ENCODE peak calls at places on chromosomes 13 and 19, in eight cellular contexts. One of them, this sample, is unnamed. For H3K27me3, the result is how much of the 10 kb centered on the place peaks cover.

GRCh38 chr19:52492991-52493470 is 34.4 kb upstream of the ZNF808 start:
- DNase-seq in astrocyte: no peak
- DNase-seq in left ventricle myocardium inferior: peak
- DNase-seq in uterus: peak
- DNase-seq in bronchial epithelial cell: no peak
- DNase-seq in spleen: no peak
- DNase-seq in stomach: no peak
- DNase-seq in testis: peak
- DNase-seq in this sample: no peak

GRCh38 chr13:77480071-77480470 is 55.4 kb upstream of the SCEL start:
- DNase-seq in uterus: no peak
- DNase-seq in bronchial epithelial cell: no peak
- DNase-seq in astrocyte: no peak
- DNase-seq in spleen: no peak
- DNase-seq in testis: no peak
- DNase-seq in stomach: no peak
- DNase-seq in left ventricle myocardium inferior: no peak
- DNase-seq in this sample: no peak

GRCh38 chr13:108496364-108497215 is 132.8 kb upstream of the MYO16 start:
- DNase-seq in spleen: no peak
- DNase-seq in testis: no peak
- DNase-seq in uterus: no peak
- DNase-seq in stomach: no peak
- DNase-seq in astrocyte: peak
- DNase-seq in left ventricle myocardium inferior: no peak
- DNase-seq in bronchial epithelial cell: no peak
- DNase-seq in this sample: no peak

GRCh38 chr13:113762538-113762937 is 3.5 kb downstream of the TMEM255B start:
- DNase-seq in bronchial epithelial cell: no peak
- DNase-seq in spleen: peak
- DNase-seq in uterus: no peak
- DNase-seq in stomach: peak
- DNase-seq in testis: no peak
- DNase-seq in left ventricle myocardium inferior: no peak
- DNase-seq in astrocyte: no peak
- DNase-seq in this sample: no peak

GRCh38 chr19:8569066-8569761 is 8.0 kb downstream of the MYO1F start:
- DNase-seq in uterus: no peak
- DNase-seq in bronchial epithelial cell: peak
- DNase-seq in testis: peak
- DNase-seq in spleen: peak
- DNase-seq in left ventricle myocardium inferior: peak
- DNase-seq in astrocyte: peak
- DNase-seq in stomach: peak
- DNase-seq in this sample: peak

GRCh38 chr19:35206379-35206778 is 22.2 kb downstream of the FAM187B start:
- DNase-seq in stomach: no peak
- DNase-seq in bronchial epithelial cell: no peak
- DNase-seq in testis: no peak
- DNase-seq in left ventricle myocardium inferior: no peak
- DNase-seq in spleen: no peak
- DNase-seq in astrocyte: no peak
- DNase-seq in uterus: no peak
- DNase-seq in this sample: peak

GRCh38 chr19:45440873-45441654 is 17.3 kb upstream of the ERCC1 start:
- DNase-seq in testis: peak
- DNase-seq in left ventricle myocardium inferior: no peak
- DNase-seq in bronchial epithelial cell: no peak
- DNase-seq in uterus: no peak
- DNase-seq in astrocyte: peak
- DNase-seq in stomach: no peak
- DNase-seq in spleen: no peak
- DNase-seq in this sample: no peak

GRCh38 chr19:1819211-1819975 is 7.3 kb upstream of the ATP8B3 start:
- DNase-seq in stomach: no peak
- DNase-seq in uterus: no peak
- DNase-seq in bronchial epithelial cell: no peak
- DNase-seq in spleen: peak
- DNase-seq in testis: no peak
- DNase-seq in astrocyte: no peak
- DNase-seq in left ventricle myocardium inferior: peak
- DNase-seq in this sample: peak

DNA sequence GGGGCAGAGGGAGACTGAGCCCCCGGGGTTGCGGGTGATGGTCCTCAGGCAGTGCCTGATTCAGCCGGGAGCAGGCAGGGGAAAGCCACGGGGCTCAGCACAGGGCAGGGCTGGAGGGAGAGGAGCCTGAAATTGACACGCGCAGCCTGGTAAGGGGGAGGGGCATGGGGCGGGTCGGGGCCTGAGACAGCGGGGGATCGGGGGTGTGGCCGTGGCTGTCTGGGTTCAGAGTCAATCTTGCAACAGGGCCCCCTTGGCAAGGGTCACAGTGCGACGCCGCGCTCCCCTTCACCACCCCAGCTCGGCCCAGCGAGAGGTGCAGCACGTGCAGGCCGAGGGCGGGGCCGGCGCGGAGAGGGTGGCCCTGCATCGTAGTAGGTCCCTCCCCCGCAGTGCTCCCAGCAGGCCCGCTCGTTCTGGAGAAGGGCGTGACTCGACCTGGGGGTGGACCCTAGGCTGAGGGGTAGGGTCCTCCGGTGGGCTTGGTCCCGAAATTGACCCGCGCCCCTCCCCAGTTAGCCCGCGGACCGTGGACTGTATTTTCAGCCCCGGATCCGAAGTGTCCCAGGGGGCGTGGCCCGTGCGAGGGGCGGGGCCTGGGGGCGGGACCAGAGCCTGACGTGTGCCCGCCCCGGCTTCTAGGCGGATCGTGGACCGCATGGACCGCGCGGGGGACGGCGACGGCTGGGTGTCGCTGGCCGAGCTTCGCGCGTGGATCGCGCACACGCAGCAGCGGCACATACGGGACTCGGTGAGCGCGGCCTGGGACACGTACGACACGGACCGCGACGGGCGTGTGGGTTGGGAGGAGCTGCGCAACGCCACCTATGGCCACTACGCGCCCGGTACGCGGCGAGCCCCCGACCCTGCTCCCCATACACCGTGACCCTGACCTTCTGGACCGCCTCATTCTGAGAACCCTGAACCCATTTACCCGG is 6.0 kb downstream of the RCN3 start:
- DNase-seq in astrocyte: no peak
- DNase-seq in spleen: peak
- DNase-seq in uterus: peak
- DNase-seq in stomach: peak
- DNase-seq in testis: peak
- DNase-seq in left ventricle myocardium inferior: peak
- DNase-seq in bronchial epithelial cell: peak
- DNase-seq in this sample: peak
- H3K4me3 ChIP-seq in astrocyte: peak
- H3K4me3 ChIP-seq in spleen: peak
- H3K4me3 ChIP-seq in uterus: peak
- H3K4me3 ChIP-seq in stomach: peak
- H3K4me3 ChIP-seq in testis: peak
- H3K4me3 ChIP-seq in left ventricle myocardium inferior: peak
- H3K4me3 ChIP-seq in bronchial epithelial cell: peak
- H3K4me3 ChIP-seq in this sample: peak

GRCh38 chr19:50906217-50906616 is 5.0 kb downstream of the KLK4 start:
- DNase-seq in left ventricle myocardium inferior: no peak
- DNase-seq in uterus: no peak
- DNase-seq in spleen: no peak
- DNase-seq in bronchial epithelial cell: no peak
- DNase-seq in astrocyte: no peak
- DNase-seq in stomach: peak
- DNase-seq in testis: peak
- DNase-seq in this sample: no peak
- H3K27me3 ChIP-seq in left ventricle myocardium inferior: half or more
- H3K27me3 ChIP-seq in uterus: under half
- H3K27me3 ChIP-seq in spleen: under half
- H3K27me3 ChIP-seq in bronchial epithelial cell: under half
- H3K27me3 ChIP-seq in astrocyte: under half
- H3K27me3 ChIP-seq in stomach: half or more
- H3K27me3 ChIP-seq in testis: under half
- H3K27me3 ChIP-seq in this sample: under half

DNA sequence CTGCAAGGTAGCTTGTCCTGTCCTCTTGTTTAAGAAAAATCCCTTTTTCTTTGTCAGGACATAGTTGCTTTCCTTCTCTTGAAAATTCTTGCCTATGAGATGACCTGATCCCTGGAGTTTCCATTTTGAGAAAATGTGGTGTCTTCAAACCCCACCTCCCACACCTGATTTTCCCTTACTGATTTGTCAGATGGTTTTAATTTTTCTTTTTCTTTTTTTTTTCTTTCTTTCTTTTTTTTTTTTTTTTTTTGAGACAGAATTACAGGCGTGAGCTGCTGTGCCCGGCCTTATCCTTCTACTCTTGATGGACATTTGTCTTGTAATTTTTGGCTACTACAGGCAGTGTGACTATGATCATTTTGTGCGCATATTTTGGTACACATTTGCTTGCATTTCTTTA is 1.2 kb downstream of the ZNF345 start:
- DNase-seq in bronchial epithelial cell: no peak
- DNase-seq in left ventricle myocardium inferior: no peak
- DNase-seq in testis: no peak
- DNase-seq in uterus: no peak
- DNase-seq in spleen: no peak
- DNase-seq in stomach: no peak
- DNase-seq in astrocyte: no peak
- DNase-seq in this sample: no peak
- H3K4me3 ChIP-seq in bronchial epithelial cell: no peak
- H3K4me3 ChIP-seq in left ventricle myocardium inferior: peak
- H3K4me3 ChIP-seq in testis: peak
- H3K4me3 ChIP-seq in uterus: no peak
- H3K4me3 ChIP-seq in spleen: no peak
- H3K4me3 ChIP-seq in stomach: peak
- H3K4me3 ChIP-seq in astrocyte: peak
- H3K4me3 ChIP-seq in this sample: peak

GRCh38 chr19:5503598-5503997 is 48.4 kb downstream of the ZNRF4 start:
- DNase-seq in spleen: no peak
- DNase-seq in left ventricle myocardium inferior: no peak
- DNase-seq in bronchial epithelial cell: no peak
- DNase-seq in astrocyte: no peak
- DNase-seq in uterus: no peak
- DNase-seq in stomach: no peak
- DNase-seq in testis: no peak
- DNase-seq in this sample: no peak

GRCh38 chr19:5497297-5497696 is 42.1 kb downstream of the ZNRF4 start:
- DNase-seq in astrocyte: no peak
- DNase-seq in left ventricle myocardium inferior: no peak
- DNase-seq in bronchial epithelial cell: no peak
- DNase-seq in uterus: no peak
- DNase-seq in spleen: no peak
- DNase-seq in stomach: no peak
- DNase-seq in testis: no peak
- DNase-seq in this sample: no peak

GRCh38 chr19:5504115-5504514 is 48.9 kb downstream of the ZNRF4 start:
- DNase-seq in uterus: no peak
- DNase-seq in testis: no peak
- DNase-seq in spleen: no peak
- DNase-seq in bronchial epithelial cell: no peak
- DNase-seq in left ventricle myocardium inferior: no peak
- DNase-seq in astrocyte: no peak
- DNase-seq in stomach: no peak
- DNase-seq in this sample: no peak

GRCh38 chr19:5498817-5499535 is 43.8 kb downstream of the ZNRF4 start:
- DNase-seq in bronchial epithelial cell: no peak
- DNase-seq in stomach: no peak
- DNase-seq in uterus: no peak
- DNase-seq in astrocyte: no peak
- DNase-seq in testis: no peak
- DNase-seq in spleen: no peak
- DNase-seq in left ventricle myocardium inferior: no peak
- DNase-seq in this sample: no peak

GRCh38 chr19:5501907-5502306 is 46.7 kb downstream of the ZNRF4 start:
- DNase-seq in spleen: no peak
- DNase-seq in left ventricle myocardium inferior: no peak
- DNase-seq in astrocyte: no peak
- DNase-seq in bronchial epithelial cell: no peak
- DNase-seq in uterus: no peak
- DNase-seq in testis: no peak
- DNase-seq in stomach: no peak
- DNase-seq in this sample: no peak
- H3K27me3 ChIP-seq in spleen: under half
- H3K27me3 ChIP-seq in left ventricle myocardium inferior: under half
- H3K27me3 ChIP-seq in astrocyte: under half
- H3K27me3 ChIP-seq in bronchial epithelial cell: under half
- H3K27me3 ChIP-seq in uterus: under half
- H3K27me3 ChIP-seq in testis: under half
- H3K27me3 ChIP-seq in stomach: under half
- H3K27me3 ChIP-seq in this sample: under half

GRCh38 chr13:40993987-40994386 is 25.1 kb downstream of the ELF1 start:
- DNase-seq in stomach: peak
- DNase-seq in astrocyte: no peak
- DNase-seq in testis: no peak
- DNase-seq in uterus: no peak
- DNase-seq in spleen: no peak
- DNase-seq in bronchial epithelial cell: peak
- DNase-seq in left ventricle myocardium inferior: no peak
- DNase-seq in this sample: no peak

GRCh38 chr13:40995997-40996396 is 23.1 kb downstream of the ELF1 start:
- DNase-seq in stomach: no peak
- DNase-seq in testis: no peak
- DNase-seq in uterus: no peak
- DNase-seq in bronchial epithelial cell: no peak
- DNase-seq in astrocyte: no peak
- DNase-seq in spleen: no peak
- DNase-seq in left ventricle myocardium inferior: no peak
- DNase-seq in this sample: no peak

GRCh38 chr13:40992678-40993077 is 26.4 kb downstream of the ELF1 start:
- DNase-seq in testis: no peak
- DNase-seq in bronchial epithelial cell: peak
- DNase-seq in uterus: no peak
- DNase-seq in spleen: no peak
- DNase-seq in astrocyte: no peak
- DNase-seq in stomach: no peak
- DNase-seq in left ventricle myocardium inferior: no peak
- DNase-seq in this sample: no peak

GRCh38 chr13:40994581-40995230 is 24.4 kb downstream of the ELF1 start:
- DNase-seq in uterus: no peak
- DNase-seq in left ventricle myocardium inferior: no peak
- DNase-seq in astrocyte: no peak
- DNase-seq in testis: peak
- DNase-seq in spleen: no peak
- DNase-seq in bronchial epithelial cell: peak
- DNase-seq in stomach: no peak
- DNase-seq in this sample: peak

DNA sequence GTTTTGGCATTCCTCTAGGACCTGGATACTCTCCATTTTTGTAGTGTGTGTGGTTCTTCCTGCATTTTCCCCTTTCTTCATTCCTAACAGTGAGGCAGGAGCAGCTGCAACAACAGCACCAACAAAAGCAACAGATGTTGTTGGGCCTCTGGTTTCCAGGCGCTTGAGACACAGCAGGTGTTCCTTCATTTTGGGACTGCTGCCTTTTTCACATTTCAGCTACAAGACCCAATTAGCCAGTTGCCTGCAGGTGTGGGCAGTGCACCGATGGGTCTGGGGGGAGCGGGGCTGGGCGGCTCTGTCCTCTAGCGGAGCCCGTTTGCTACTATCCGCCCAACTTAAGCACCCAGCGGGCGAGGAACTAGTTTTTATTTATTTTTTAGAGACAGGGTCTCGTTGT is 26.0 kb downstream of the ELF1 start:
- DNase-seq in stomach: no peak
- DNase-seq in left ventricle myocardium inferior: no peak
- DNase-seq in astrocyte: peak
- DNase-seq in testis: no peak
- DNase-seq in uterus: no peak
- DNase-seq in bronchial epithelial cell: no peak
- DNase-seq in spleen: no peak
- DNase-seq in this sample: no peak
- H3K4me3 ChIP-seq in stomach: no peak
- H3K4me3 ChIP-seq in left ventricle myocardium inferior: no peak
- H3K4me3 ChIP-seq in astrocyte: no peak
- H3K4me3 ChIP-seq in testis: no peak
- H3K4me3 ChIP-seq in uterus: no peak
- H3K4me3 ChIP-seq in bronchial epithelial cell: no peak
- H3K4me3 ChIP-seq in spleen: no peak
- H3K4me3 ChIP-seq in this sample: no peak

This sample was measured in GM06990.